ENCODE peak calls at places on chromosomes 7 and 10, in ten cellular contexts. F is lower lobe of right lung; B is cardiac muscle cell; N is GM04504; Z is ELR; H is stimulated activated CD4-positive, alpha-beta T cell treated with anti-CD3 and anti-CD28 coated beads, Interleukin-15, amount 100 ng/mL, for 1 hour; Q is left ventricle myocardium superior; M is left ventricle myocardium inferior; U is AG10803; P is endothelial cell. S is an unnamed sample.

GRCh38 chr10:73552819-73553218 is 38.3 kb downstream of the USP54 start:
- DNase-seq in F (no peak), P (no peak), Q (no peak), N (no peak), H (no peak), M (no peak), Z (no peak), B (no peak), U (no peak), S (no peak)

GRCh38 chr7:158145370-158145769 is 442.3 kb downstream of the PTPRN2 start:
- DNase-seq in M (no peak), P (no peak), H (no peak), Q (no peak), U (no peak), F (no peak), B (no peak), Z (no peak), N (no peak), S (no peak)

GRCh38 chr7:17898111-17898510 is 42.2 kb downstream of the SNX13 start:
- DNase-seq in Q (no peak), F (no peak), P (no peak), M (no peak), Z (no peak), U (no peak), H (no peak), N (no peak), B (no peak), S (no peak)

GRCh38 chr7:36199329-36199728 is 46.3 kb downstream of the EEPD1 start:
- DNase-seq in H (no peak), Q (no peak), P (no peak), Z (no peak), B (no peak), U (no peak), M (no peak), N (no peak), F (no peak), S (no peak)

GRCh38 chr7:157318015-157318706 is 18.6 kb upstream of the DNAJB6 start:
- DNase-seq in U (peak; percentile 29), F (peak; percentile 75), Q (no peak), H (no peak), P (no peak), Z (peak; percentile 92), M (no peak), N (no peak), B (no peak), S (no peak)

GRCh38 chr7:80997841-80998240 is 79.0 kb upstream of the SEMA3C start:
- DNase-seq in Q (no peak), H (no peak), P (no peak), F (no peak), B (no peak), M (no peak), N (no peak), Z (no peak), U (peak; percentile 8), S (no peak)

GRCh38 chr10:15842493-15843169 is 17.7 kb downstream of the MINDY3 start:
- DNase-seq in H (no peak), F (no peak), M (no peak), U (peak; percentile 54), Z (peak; percentile 23), N (no peak), P (no peak), B (no peak), Q (no peak), S (no peak)

GRCh38 chr7:64872809-64873500 is 30.1 kb upstream of the ZNF273 start:
- DNase-seq in P (no peak), M (no peak), Q (no peak), B (no peak), N (no peak), H (no peak), U (no peak), F (no peak), Z (no peak), S (no peak)